ENCODE peak calls at places on chromosomes 11 and 22, in nine cellular contexts. One of them, this sample, is unnamed.

GRCh38 chr22:22857607-22858558 is 29.7 kb upstream of the IGLL5 start:
- DNase-seq in tibial artery: no peak
- DNase-seq in endodermal cell: no peak
- DNase-seq in prostate gland: no peak
- DNase-seq in PC-3: no peak
- DNase-seq in mammary epithelial cell: no peak
- DNase-seq in left ventricle myocardium inferior: no peak
- DNase-seq in BE2C: no peak
- DNase-seq in A549: no peak
- DNase-seq in this sample: no peak

GRCh38 chr22:45884201-45885067 is 92.5 kb downstream of the WNT7B start:
- DNase-seq in tibial artery: peak; percentile 60
- DNase-seq in endodermal cell: peak; percentile 42
- DNase-seq in prostate gland: no peak
- DNase-seq in PC-3: no peak
- DNase-seq in mammary epithelial cell: no peak
- DNase-seq in left ventricle myocardium inferior: peak; percentile 46
- DNase-seq in BE2C: peak; percentile 73
- DNase-seq in A549: no peak
- DNase-seq in this sample: no peak

GRCh38 chr11:105033781-105034180 is 1.2 kb downstream of the CASP1 start:
- DNase-seq in tibial artery: no peak
- DNase-seq in endodermal cell: no peak
- DNase-seq in prostate gland: no peak
- DNase-seq in PC-3: no peak
- DNase-seq in mammary epithelial cell: no peak
- DNase-seq in left ventricle myocardium inferior: no peak
- DNase-seq in BE2C: no peak
- DNase-seq in A549: no peak
- DNase-seq in this sample: no peak

GRCh38 chr11:11268119-11268518 is 84.9 kb downstream of the CSNK2A3 start:
- DNase-seq in tibial artery: no peak
- DNase-seq in endodermal cell: no peak
- DNase-seq in prostate gland: no peak
- DNase-seq in PC-3: no peak
- DNase-seq in mammary epithelial cell: no peak
- DNase-seq in left ventricle myocardium inferior: no peak
- DNase-seq in BE2C: no peak
- DNase-seq in A549: no peak
- DNase-seq in this sample: no peak

GRCh38 chr11:122650619-122651018 is 4.9 kb upstream of the UBASH3B start:
- DNase-seq in tibial artery: no peak
- DNase-seq in endodermal cell: no peak
- DNase-seq in prostate gland: no peak
- DNase-seq in PC-3: no peak
- DNase-seq in mammary epithelial cell: no peak
- DNase-seq in left ventricle myocardium inferior: no peak
- DNase-seq in BE2C: no peak
- DNase-seq in A549: no peak
- DNase-seq in this sample: no peak

GRCh38 chr11:102317099-102317767 is at the start of gene BIRC3:
- DNase-seq in tibial artery: peak; percentile 90
- DNase-seq in endodermal cell: peak; percentile 88
- DNase-seq in prostate gland: peak; percentile 87
- DNase-seq in PC-3: peak; percentile 97
- DNase-seq in mammary epithelial cell: peak; percentile 99
- DNase-seq in left ventricle myocardium inferior: peak; percentile 70
- DNase-seq in BE2C: peak; percentile 63
- DNase-seq in A549: peak; percentile 72
- DNase-seq in this sample: peak; percentile 84

GRCh38 chr11:36431429-36432092 is 78.5 kb downstream of the TRAF6 start:
- DNase-seq in tibial artery: no peak
- DNase-seq in endodermal cell: no peak
- DNase-seq in prostate gland: no peak
- DNase-seq in PC-3: peak; percentile 87
- DNase-seq in mammary epithelial cell: peak; percentile 93
- DNase-seq in left ventricle myocardium inferior: peak; percentile 52
- DNase-seq in BE2C: peak; percentile 22
- DNase-seq in A549: peak; percentile 95
- DNase-seq in this sample: peak; percentile 85

GRCh38 chr11:88431675-88432341 is 94.3 kb upstream of the CTSC start:
- DNase-seq in tibial artery: no peak
- DNase-seq in endodermal cell: no peak
- DNase-seq in prostate gland: no peak
- DNase-seq in PC-3: peak; percentile 69
- DNase-seq in mammary epithelial cell: no peak
- DNase-seq in left ventricle myocardium inferior: no peak
- DNase-seq in BE2C: peak; percentile 11
- DNase-seq in A549: no peak
- DNase-seq in this sample: no peak

GRCh38 chr11:71249301-71249700 is 3.1 kb downstream of the SHANK2 start:
- DNase-seq in tibial artery: no peak
- DNase-seq in endodermal cell: peak; percentile 48
- DNase-seq in prostate gland: no peak
- DNase-seq in PC-3: no peak
- DNase-seq in mammary epithelial cell: no peak
- DNase-seq in left ventricle myocardium inferior: no peak
- DNase-seq in BE2C: no peak
- DNase-seq in A549: no peak
- DNase-seq in this sample: no peak

GRCh38 chr11:134365011-134365925 is 33.5 kb downstream of the GLB1L2 start:
- DNase-seq in tibial artery: peak; percentile 53
- DNase-seq in endodermal cell: no peak
- DNase-seq in prostate gland: no peak
- DNase-seq in PC-3: no peak
- DNase-seq in mammary epithelial cell: no peak
- DNase-seq in left ventricle myocardium inferior: no peak
- DNase-seq in BE2C: no peak
- DNase-seq in A549: no peak
- DNase-seq in this sample: no peak

DNA sequence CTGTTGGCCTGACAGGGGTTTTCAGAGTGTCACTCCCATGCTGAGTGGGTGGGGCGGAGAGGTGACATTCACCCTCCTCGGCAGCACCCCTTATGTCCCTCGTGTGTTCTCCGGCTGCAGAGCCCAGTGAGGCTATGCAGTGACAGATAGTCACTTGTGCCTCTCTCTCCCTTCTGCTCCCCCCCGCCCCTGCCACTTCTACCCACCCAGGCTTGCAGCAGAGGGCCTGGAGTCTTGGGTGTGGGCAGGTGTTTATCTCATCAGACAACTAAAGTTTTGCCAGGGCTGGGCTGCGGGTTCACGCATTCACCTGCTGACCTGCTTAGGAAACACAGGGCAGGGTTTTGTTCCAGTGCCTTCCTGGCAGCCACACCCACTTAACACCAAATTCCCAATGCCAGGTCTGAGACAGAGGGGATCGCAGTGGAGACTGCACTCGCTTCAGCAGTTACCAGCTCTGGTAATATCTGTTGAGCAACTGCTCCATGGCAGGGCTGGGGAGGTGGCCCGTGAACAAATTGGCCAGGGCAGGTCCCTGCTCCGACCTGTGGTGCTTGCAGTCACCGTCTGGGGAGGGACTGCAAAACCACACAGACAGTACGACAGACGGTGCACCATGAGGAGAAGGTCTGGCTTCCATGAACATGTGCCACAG is 50.5 kb upstream of the ADA2 start:
- DNase-seq in tibial artery: no peak
- DNase-seq in endodermal cell: peak; percentile 64
- DNase-seq in prostate gland: no peak
- DNase-seq in PC-3: no peak
- DNase-seq in mammary epithelial cell: no peak
- DNase-seq in left ventricle myocardium inferior: no peak
- DNase-seq in BE2C: no peak
- DNase-seq in A549: no peak
- DNase-seq in this sample: no peak
- H3K4me3 ChIP-seq in tibial artery: no peak overlapping the region
- H3K4me3 ChIP-seq in endodermal cell: no peak overlapping the region
- H3K4me3 ChIP-seq in prostate gland: no peak overlapping the region
- H3K4me3 ChIP-seq in PC-3: no peak overlapping the region
- H3K4me3 ChIP-seq in mammary epithelial cell: no peak overlapping the region
- H3K4me3 ChIP-seq in left ventricle myocardium inferior: no peak overlapping the region
- H3K4me3 ChIP-seq in BE2C: no peak overlapping the region
- H3K4me3 ChIP-seq in A549: no peak overlapping the region
- H3K4me3 ChIP-seq in this sample: no peak overlapping the region

GRCh38 chr22:30557243-30557642 is 10.7 kb upstream of the SEC14L6 start:
- DNase-seq in tibial artery: no peak
- DNase-seq in endodermal cell: peak; percentile 74
- DNase-seq in prostate gland: no peak
- DNase-seq in PC-3: no peak
- DNase-seq in mammary epithelial cell: no peak
- DNase-seq in left ventricle myocardium inferior: no peak
- DNase-seq in BE2C: no peak
- DNase-seq in A549: no peak
- DNase-seq in this sample: no peak

GRCh38 chr22:30552719-30553118 is 6.2 kb upstream of the SEC14L6 start:
- DNase-seq in tibial artery: no peak
- DNase-seq in endodermal cell: no peak
- DNase-seq in prostate gland: no peak
- DNase-seq in PC-3: no peak
- DNase-seq in mammary epithelial cell: no peak
- DNase-seq in left ventricle myocardium inferior: no peak
- DNase-seq in BE2C: no peak
- DNase-seq in A549: no peak
- DNase-seq in this sample: no peak

GRCh38 chr22:30553971-30554370 is 7.4 kb upstream of the SEC14L6 start:
- DNase-seq in tibial artery: no peak
- DNase-seq in endodermal cell: no peak
- DNase-seq in prostate gland: no peak
- DNase-seq in PC-3: no peak
- DNase-seq in mammary epithelial cell: no peak
- DNase-seq in left ventricle myocardium inferior: no peak
- DNase-seq in BE2C: no peak
- DNase-seq in A549: no peak
- DNase-seq in this sample: no peak

GRCh38 chr22:30556388-30556787 is 9.8 kb upstream of the SEC14L6 start:
- DNase-seq in tibial artery: no peak
- DNase-seq in endodermal cell: peak; percentile 64
- DNase-seq in prostate gland: no peak
- DNase-seq in PC-3: peak; percentile 9
- DNase-seq in mammary epithelial cell: no peak
- DNase-seq in left ventricle myocardium inferior: no peak
- DNase-seq in BE2C: no peak
- DNase-seq in A549: no peak
- DNase-seq in this sample: no peak

GRCh38 chr22:30555282-30556210 is 9.0 kb upstream of the SEC14L6 start:
- DNase-seq in tibial artery: no peak
- DNase-seq in endodermal cell: peak; percentile 77
- DNase-seq in prostate gland: no peak
- DNase-seq in PC-3: no peak
- DNase-seq in mammary epithelial cell: no peak
- DNase-seq in left ventricle myocardium inferior: no peak
- DNase-seq in BE2C: no peak
- DNase-seq in A549: no peak
- DNase-seq in this sample: no peak
- TF ChIP-seq CTCF in tibial artery: no peak
- TF ChIP-seq CTCF in endodermal cell: peak; percentile 62
- TF ChIP-seq CTCF in prostate gland: no peak
- TF ChIP-seq CTCF in PC-3: no peak
- TF ChIP-seq CTCF in mammary epithelial cell: no peak
- TF ChIP-seq CTCF in left ventricle myocardium inferior: no peak
- TF ChIP-seq CTCF in BE2C: peak; percentile 9
- TF ChIP-seq CTCF in A549: no peak
- TF ChIP-seq CTCF in this sample: no peak

GRCh38 chr11:65524010-65524746 is 705 bp upstream of the SCYL1 start:
- DNase-seq in tibial artery: peak; percentile 84
- DNase-seq in endodermal cell: peak; percentile 63
- DNase-seq in prostate gland: no peak
- DNase-seq in PC-3: no peak
- DNase-seq in mammary epithelial cell: peak; percentile 18
- DNase-seq in left ventricle myocardium inferior: peak; percentile 52
- DNase-seq in BE2C: no peak
- DNase-seq in A549: no peak
- DNase-seq in this sample: no peak

GRCh38 chr11:65525659-65526480 is 987 bp downstream of the SCYL1 start:
- DNase-seq in tibial artery: no peak
- DNase-seq in endodermal cell: no peak
- DNase-seq in prostate gland: no peak
- DNase-seq in PC-3: no peak
- DNase-seq in mammary epithelial cell: no peak
- DNase-seq in left ventricle myocardium inferior: no peak
- DNase-seq in BE2C: no peak
- DNase-seq in A549: no peak
- DNase-seq in this sample: no peak

GRCh38 chr11:65524747-65525658 is at the start of gene SCYL1:
- DNase-seq in tibial artery: peak; percentile 89
- DNase-seq in endodermal cell: peak; percentile 95
- DNase-seq in prostate gland: peak; percentile 84
- DNase-seq in PC-3: peak; percentile 70
- DNase-seq in mammary epithelial cell: peak; percentile 60
- DNase-seq in left ventricle myocardium inferior: peak; percentile 82
- DNase-seq in BE2C: peak; percentile 70
- DNase-seq in A549: peak; percentile 53
- DNase-seq in this sample: no peak

GRCh38 chr11:65528819-65529350 is 4.0 kb downstream of the SCYL1 start:
- DNase-seq in tibial artery: no peak
- DNase-seq in endodermal cell: no peak
- DNase-seq in prostate gland: no peak
- DNase-seq in PC-3: no peak
- DNase-seq in mammary epithelial cell: no peak
- DNase-seq in left ventricle myocardium inferior: no peak
- DNase-seq in BE2C: no peak
- DNase-seq in A549: no peak
- DNase-seq in this sample: no peak

DNA sequence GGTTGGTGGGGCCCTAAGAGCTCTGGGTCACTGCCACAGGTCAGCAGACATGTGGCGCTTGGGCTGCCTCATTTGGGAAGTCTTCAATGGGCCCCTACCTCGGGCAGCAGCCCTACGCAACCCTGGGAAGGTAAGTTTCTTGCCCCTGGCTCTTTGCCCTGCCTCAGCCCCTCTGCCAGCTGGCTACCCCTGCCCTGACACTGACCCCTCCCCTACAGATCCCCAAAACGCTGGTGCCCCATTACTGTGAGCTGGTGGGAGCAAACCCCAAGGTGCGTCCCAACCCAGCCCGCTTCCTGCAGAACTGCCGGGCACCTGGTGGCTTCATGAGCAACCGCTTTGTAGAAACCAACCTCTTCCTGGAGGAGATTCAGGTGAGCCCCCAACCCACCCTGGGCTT is 1.9 kb downstream of the SCYL1 start:
- DNase-seq in tibial artery: no peak
- DNase-seq in endodermal cell: no peak
- DNase-seq in prostate gland: no peak
- DNase-seq in PC-3: no peak
- DNase-seq in mammary epithelial cell: no peak
- DNase-seq in left ventricle myocardium inferior: no peak
- DNase-seq in BE2C: no peak
- DNase-seq in A549: no peak
- DNase-seq in this sample: no peak
- H3K4me3 ChIP-seq in tibial artery: no peak overlapping the region
- H3K4me3 ChIP-seq in endodermal cell: no peak overlapping the region
- H3K4me3 ChIP-seq in prostate gland: no peak overlapping the region
- H3K4me3 ChIP-seq in PC-3: no peak overlapping the region
- H3K4me3 ChIP-seq in mammary epithelial cell: no peak overlapping the region
- H3K4me3 ChIP-seq in left ventricle myocardium inferior: peak overlapping the region; percentile 100
- H3K4me3 ChIP-seq in BE2C: no peak overlapping the region
- H3K4me3 ChIP-seq in A549: no peak overlapping the region
- H3K4me3 ChIP-seq in this sample: peak overlapping the region; percentile 85

DNA sequence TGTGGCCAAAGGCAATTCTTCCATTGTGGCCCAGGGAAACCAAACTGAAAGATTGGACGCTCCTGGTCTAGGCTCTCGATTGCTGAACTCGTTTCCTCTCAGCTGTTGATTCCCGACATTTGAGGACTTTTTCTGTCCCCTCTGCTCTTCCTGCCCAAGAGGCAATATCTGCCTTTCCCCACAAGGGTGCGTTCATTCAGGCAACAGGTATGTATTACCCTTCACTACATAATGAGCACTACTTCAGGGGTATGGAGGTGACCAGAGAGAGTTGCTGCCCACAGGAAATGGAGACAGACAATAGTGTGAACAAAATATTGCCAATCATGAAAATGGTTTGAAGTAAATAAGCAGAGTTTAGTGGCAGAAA is 8.2 kb downstream of the PTH start:
- DNase-seq in tibial artery: no peak
- DNase-seq in endodermal cell: peak; percentile 81
- DNase-seq in prostate gland: no peak
- DNase-seq in PC-3: peak; percentile 29
- DNase-seq in mammary epithelial cell: no peak
- DNase-seq in left ventricle myocardium inferior: no peak
- DNase-seq in BE2C: no peak
- DNase-seq in A549: peak; percentile 49
- DNase-seq in this sample: no peak
- TF ChIP-seq CTCF in tibial artery: no peak
- TF ChIP-seq CTCF in endodermal cell: peak; percentile 66
- TF ChIP-seq CTCF in prostate gland: no peak
- TF ChIP-seq CTCF in PC-3: peak; percentile 50
- TF ChIP-seq CTCF in mammary epithelial cell: peak; percentile 6
- TF ChIP-seq CTCF in left ventricle myocardium inferior: no peak
- TF ChIP-seq CTCF in BE2C: no peak
- TF ChIP-seq CTCF in A549: no peak
- TF ChIP-seq CTCF in this sample: no peak